ENCODE peak calls at places on chromosomes 16 and 17, in seven cellular contexts. D is HL-60, M is GM13976, K is progenitor cell of endocrine pancreas, L is AG09309, N is fibroblast of pulmonary artery, C is lower leg skin. Z is an unnamed sample.

GRCh38 chr17:44655983-44656700 is at the start of gene MEIOC:
- DNase-seq in D (peak), M (peak), K (peak), L (no peak), N (no peak), C (no peak), Z (peak)

GRCh38 chr17:65931246-65932149 is 260.4 kb downstream of the CEP112 start:
- DNase-seq in D (no peak), M (no peak), K (no peak), L (no peak), N (no peak), C (no peak), Z (no peak)

GRCh38 chr17:44376124-44376523 is 12.5 kb upstream of the FAM171A2 start:
- DNase-seq in D (no peak), M (peak), K (no peak), L (no peak), N (peak), C (no peak), Z (no peak)

GRCh38 chr17:2337152-2337810 is at the start of gene SGSM2:
- DNase-seq in D (no peak), M (peak), K (peak), L (no peak), N (peak), C (peak), Z (peak)

GRCh38 chr17:77810536-77810935 is 148.0 kb upstream of the TNRC6C start:
- DNase-seq in D (no peak), M (no peak), K (no peak), L (no peak), N (peak), C (peak), Z (no peak)

GRCh38 chr17:72250206-72250605 is 129.4 kb downstream of the SOX9 start:
- DNase-seq in D (no peak), M (no peak), K (no peak), L (no peak), N (no peak), C (no peak), Z (no peak)

GRCh38 chr16:27356794-27357193 is 43.0 kb downstream of the IL4R start:
- DNase-seq in D (no peak), M (no peak), K (no peak), L (no peak), N (no peak), C (no peak), Z (no peak)

GRCh38 chr16:28258571-28258970 is 33.8 kb upstream of the SBK1 start:
- DNase-seq in D (no peak), M (no peak), K (no peak), L (no peak), N (peak), C (no peak), Z (no peak)

GRCh38 chr16:22065252-22065651 is 27.1 kb upstream of the VWA3A start:
- DNase-seq in D (no peak), M (no peak), K (no peak), L (no peak), N (no peak), C (no peak), Z (no peak)

GRCh38 chr16:1495281-1496262 is 2.4 kb downstream of the TELO2 start:
- DNase-seq in D (no peak), M (no peak), K (no peak), L (no peak), N (no peak), C (no peak), Z (no peak)

GRCh38 chr17:81510798-81511549 is 1.6 kb downstream of the ACTG1 start:
- DNase-seq in D (peak), M (no peak), K (no peak), L (no peak), N (peak), C (no peak), Z (no peak)

GRCh38 chr17:48995871-48996695 is 1.1 kb upstream of the IGF2BP1 start:
- DNase-seq in D (no peak), M (peak), K (peak), L (no peak), N (no peak), C (peak), Z (no peak)

GRCh38 chr17:50533720-50534148 is 1.2 kb downstream of the EPN3 start:
- DNase-seq in D (no peak), M (no peak), K (no peak), L (no peak), N (peak), C (no peak), Z (no peak)

GRCh38 chr16:89187337-89188063 is 12.8 kb downstream of the SLC22A31 start:
- DNase-seq in D (no peak), M (no peak), K (peak), L (no peak), N (peak), C (no peak), Z (no peak)

GRCh38 chr17:57138956-57139576 is 54.0 kb downstream of the AKAP1 start:
- DNase-seq in D (no peak), M (no peak), K (no peak), L (no peak), N (no peak), C (no peak), Z (no peak)

GRCh38 chr16:78106659-78107058 is 7.2 kb downstream of the WWOX start:
- DNase-seq in D (no peak), M (no peak), K (no peak), L (no peak), N (no peak), C (no peak), Z (no peak)

GRCh38 chr17:19718613-19719364 is 2.4 kb upstream of the SLC47A2 start:
- DNase-seq in D (no peak), M (no peak), K (no peak), L (no peak), N (no peak), C (no peak), Z (no peak)
- TF ChIP-seq CTCF in D (no peak), M (no peak), K (peak), L (peak), N (no peak), C (no peak), Z (no peak)

GRCh38 chr17:52106638-52107261 is 51.8 kb downstream of the CA10 start:
- DNase-seq in D (peak), M (peak), K (peak), L (no peak), N (peak), C (no peak), Z (peak)
- TF ChIP-seq CTCF in D (peak), M (peak), K (peak), L (peak), N (peak), C (no peak), Z (peak)

GRCh38 chr17:41687828-41688640 is 651 bp upstream of the EIF1 start:
- DNase-seq in D (no peak), M (no peak), K (no peak), L (no peak), N (peak), C (no peak), Z (no peak)
- TF ChIP-seq CTCF in D (no peak), M (no peak), K (peak), L (peak), N (peak), C (no peak), Z (peak)

GRCh38 chr17:60315650-60316049 is 76.3 kb downstream of the USP32 start:
- DNase-seq in D (no peak), M (no peak), K (no peak), L (no peak), N (no peak), C (no peak), Z (no peak)
- TF ChIP-seq CTCF in D (no peak), M (no peak), K (no peak), L (peak), N (peak), C (no peak), Z (peak)

DNA sequence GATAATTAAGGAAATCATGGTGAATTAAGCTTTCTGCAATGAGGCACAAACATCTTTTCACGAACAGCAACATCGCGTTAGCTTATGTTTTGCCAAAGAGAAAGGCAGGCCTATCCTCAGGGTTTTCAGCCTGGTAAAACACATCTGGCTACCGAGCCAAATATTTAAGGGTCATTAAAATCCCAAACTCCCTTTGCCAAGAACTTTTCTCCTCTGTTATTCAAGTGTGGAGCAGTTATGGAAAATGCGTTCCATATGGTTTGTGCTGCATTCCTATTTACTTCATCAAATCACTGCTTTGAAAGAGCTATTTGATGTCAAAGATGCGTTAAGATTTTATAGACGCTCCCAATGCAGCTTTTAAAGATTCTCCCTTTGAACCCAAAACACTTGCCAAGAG is 308.3 kb upstream of the CDH5 start:
- DNase-seq in D (no peak), M (no peak), K (no peak), L (peak), N (no peak), C (no peak), Z (no peak)
- TF ChIP-seq CTCF in D (no peak), M (no peak), K (no peak), L (no peak), N (no peak), C (no peak), Z (no peak)